ENCODE peak calls at places on chromosome 19, in five cellular contexts. One of them, this sample, is unnamed.

GRCh38 chr19:17720487-17720839 is 1.2 kb downstream of the MAP1S start:
- DNase-seq in heart right ventricle: no peak
- DNase-seq in tibial artery: no peak
- DNase-seq in right atrium auricular region: no peak
- DNase-seq in fibroblast of mammary gland: no peak
- DNase-seq in this sample: no peak

GRCh38 chr19:47531640-47532387 is 17.0 kb upstream of the NAPA start:
- DNase-seq in tibial artery: no peak
- DNase-seq in heart right ventricle: no peak
- DNase-seq in right atrium auricular region: no peak
- DNase-seq in fibroblast of mammary gland: no peak
- DNase-seq in this sample: peak

GRCh38 chr19:53467503-53468262 is at the start of gene ZNF813:
- DNase-seq in heart right ventricle: peak
- DNase-seq in tibial artery: peak
- DNase-seq in fibroblast of mammary gland: peak
- DNase-seq in right atrium auricular region: peak
- DNase-seq in this sample: peak

GRCh38 chr19:4505570-4506448 is 12.5 kb downstream of the PLIN4 start:
- DNase-seq in right atrium auricular region: no peak
- DNase-seq in tibial artery: no peak
- DNase-seq in fibroblast of mammary gland: no peak
- DNase-seq in heart right ventricle: no peak
- DNase-seq in this sample: no peak

GRCh38 chr19:4114181-4114580 is 9.7 kb downstream of the MAP2K2 start:
- DNase-seq in tibial artery: no peak
- DNase-seq in right atrium auricular region: no peak
- DNase-seq in fibroblast of mammary gland: no peak
- DNase-seq in heart right ventricle: no peak
- DNase-seq in this sample: no peak

GRCh38 chr19:49113762-49114629 is at the start of gene LIN7B:
- DNase-seq in fibroblast of mammary gland: peak
- DNase-seq in heart right ventricle: peak
- DNase-seq in right atrium auricular region: no peak
- DNase-seq in tibial artery: peak
- DNase-seq in this sample: peak

GRCh38 chr19:45809643-45810159 is 5.4 kb downstream of the RSPH6A start:
- DNase-seq in fibroblast of mammary gland: peak
- DNase-seq in right atrium auricular region: no peak
- DNase-seq in heart right ventricle: no peak
- DNase-seq in tibial artery: no peak
- DNase-seq in this sample: peak

GRCh38 chr19:18202759-18203407 is 959 bp downstream of the RAB3A start:
- DNase-seq in heart right ventricle: peak
- DNase-seq in fibroblast of mammary gland: peak
- DNase-seq in tibial artery: no peak
- DNase-seq in right atrium auricular region: no peak
- DNase-seq in this sample: no peak

GRCh38 chr19:19402656-19403372 is 2.7 kb upstream of the GATAD2A start:
- DNase-seq in right atrium auricular region: no peak
- DNase-seq in fibroblast of mammary gland: peak
- DNase-seq in heart right ventricle: no peak
- DNase-seq in tibial artery: no peak
- DNase-seq in this sample: peak

GRCh38 chr19:28634837-28635236 is 578.1 kb downstream of the UQCRFS1 start:
- DNase-seq in right atrium auricular region: no peak
- DNase-seq in heart right ventricle: no peak
- DNase-seq in fibroblast of mammary gland: no peak
- DNase-seq in tibial artery: no peak
- DNase-seq in this sample: no peak

GRCh38 chr19:28632357-28633076 is 580.4 kb downstream of the UQCRFS1 start:
- DNase-seq in right atrium auricular region: no peak
- DNase-seq in fibroblast of mammary gland: no peak
- DNase-seq in tibial artery: no peak
- DNase-seq in heart right ventricle: no peak
- DNase-seq in this sample: no peak

GRCh38 chr19:28631931-28632330 is 581.0 kb downstream of the UQCRFS1 start:
- DNase-seq in fibroblast of mammary gland: no peak
- DNase-seq in right atrium auricular region: no peak
- DNase-seq in heart right ventricle: no peak
- DNase-seq in tibial artery: no peak
- DNase-seq in this sample: no peak

GRCh38 chr19:28634031-28634328 is 579.0 kb downstream of the UQCRFS1 start:
- DNase-seq in heart right ventricle: no peak
- DNase-seq in right atrium auricular region: no peak
- DNase-seq in fibroblast of mammary gland: no peak
- DNase-seq in tibial artery: no peak
- DNase-seq in this sample: no peak

DNA sequence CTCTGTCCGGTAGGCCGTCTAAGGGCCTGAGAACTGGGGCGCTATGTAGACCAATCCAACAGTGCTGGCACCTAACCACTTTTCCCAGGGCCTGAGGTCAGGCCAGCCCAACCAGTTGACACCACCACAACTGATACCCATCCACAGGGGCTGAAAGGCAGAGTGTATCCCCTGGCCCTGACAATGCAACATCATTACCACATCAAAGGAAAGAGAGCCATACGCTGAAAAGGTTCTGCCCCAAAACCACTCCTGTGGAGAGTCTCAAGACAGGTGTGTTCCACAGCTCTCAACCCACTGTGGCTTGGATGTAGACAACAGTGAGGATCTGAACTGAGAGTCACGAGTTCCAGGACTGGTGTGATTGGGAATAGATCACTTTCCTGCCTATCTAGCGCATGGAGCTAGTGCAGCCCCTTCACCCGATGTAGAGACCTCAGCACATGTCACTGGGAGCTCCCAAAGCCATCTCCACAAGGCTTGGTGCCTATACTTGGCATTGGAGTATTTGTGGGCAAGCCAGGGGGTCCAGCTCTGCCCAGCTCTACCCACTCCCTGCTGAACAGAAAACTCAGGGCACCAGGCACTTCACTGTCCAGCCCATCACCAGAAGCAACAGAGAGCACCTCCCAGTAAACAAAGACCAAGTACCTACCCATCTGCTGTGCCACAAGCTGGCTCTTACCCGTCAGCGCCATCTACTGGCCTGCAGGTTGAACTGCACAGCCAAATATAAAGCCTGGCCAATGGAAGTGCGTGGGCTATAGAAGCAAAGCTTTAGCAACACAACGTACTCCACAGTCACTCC is 579.5 kb downstream of the UQCRFS1 start:
- DNase-seq in right atrium auricular region: no peak
- DNase-seq in tibial artery: no peak
- DNase-seq in heart right ventricle: no peak
- DNase-seq in fibroblast of mammary gland: peak
- DNase-seq in this sample: peak
- TF ChIP-seq CTCF in right atrium auricular region: peak
- TF ChIP-seq CTCF in tibial artery: no peak
- TF ChIP-seq CTCF in heart right ventricle: peak
- TF ChIP-seq CTCF in fibroblast of mammary gland: peak
- TF ChIP-seq CTCF in this sample: peak

DNA sequence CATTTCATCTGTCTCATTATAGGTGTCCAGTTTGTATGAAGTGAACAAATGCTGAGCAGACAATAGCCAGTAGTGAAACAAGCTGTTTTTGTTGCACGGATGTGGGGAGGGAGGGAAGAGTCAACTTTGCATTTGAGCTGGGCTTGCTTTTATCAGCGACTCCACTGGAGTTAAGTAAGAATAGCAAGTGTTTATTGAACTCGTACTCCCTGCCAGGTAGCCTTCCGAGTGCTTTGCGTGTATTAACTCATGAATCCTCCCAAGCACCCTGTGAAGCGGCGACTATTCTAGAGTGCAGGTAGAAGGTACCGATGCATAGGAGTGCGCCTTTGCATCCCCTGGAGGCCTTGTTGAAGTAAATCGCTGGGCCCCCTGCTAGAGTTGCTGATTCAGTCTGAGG is 4.7 kb upstream of the ZNF444 start:
- DNase-seq in tibial artery: no peak
- DNase-seq in heart right ventricle: no peak
- DNase-seq in fibroblast of mammary gland: no peak
- DNase-seq in right atrium auricular region: no peak
- DNase-seq in this sample: peak
- H3K4me3 ChIP-seq in tibial artery: no peak
- H3K4me3 ChIP-seq in heart right ventricle: no peak
- H3K4me3 ChIP-seq in fibroblast of mammary gland: no peak
- H3K4me3 ChIP-seq in right atrium auricular region: no peak
- H3K4me3 ChIP-seq in this sample: no peak

GRCh38 chr19:7337380-7338194 is 11.2 kb upstream of the ARHGEF18 start:
- DNase-seq in fibroblast of mammary gland: no peak
- DNase-seq in right atrium auricular region: no peak
- DNase-seq in tibial artery: peak
- DNase-seq in heart right ventricle: no peak
- DNase-seq in this sample: no peak
- TF ChIP-seq CTCF in fibroblast of mammary gland: no peak
- TF ChIP-seq CTCF in right atrium auricular region: no peak
- TF ChIP-seq CTCF in tibial artery: no peak
- TF ChIP-seq CTCF in heart right ventricle: no peak
- TF ChIP-seq CTCF in this sample: no peak

GRCh38 chr19:43561144-43561970 is 14.0 kb downstream of the XRCC1 start:
- DNase-seq in tibial artery: no peak
- DNase-seq in fibroblast of mammary gland: no peak
- DNase-seq in right atrium auricular region: no peak
- DNase-seq in heart right ventricle: no peak
- DNase-seq in this sample: no peak
- H3K4me3 ChIP-seq in tibial artery: no peak
- H3K4me3 ChIP-seq in fibroblast of mammary gland: no peak
- H3K4me3 ChIP-seq in right atrium auricular region: no peak
- H3K4me3 ChIP-seq in heart right ventricle: no peak
- H3K4me3 ChIP-seq in this sample: no peak

DNA sequence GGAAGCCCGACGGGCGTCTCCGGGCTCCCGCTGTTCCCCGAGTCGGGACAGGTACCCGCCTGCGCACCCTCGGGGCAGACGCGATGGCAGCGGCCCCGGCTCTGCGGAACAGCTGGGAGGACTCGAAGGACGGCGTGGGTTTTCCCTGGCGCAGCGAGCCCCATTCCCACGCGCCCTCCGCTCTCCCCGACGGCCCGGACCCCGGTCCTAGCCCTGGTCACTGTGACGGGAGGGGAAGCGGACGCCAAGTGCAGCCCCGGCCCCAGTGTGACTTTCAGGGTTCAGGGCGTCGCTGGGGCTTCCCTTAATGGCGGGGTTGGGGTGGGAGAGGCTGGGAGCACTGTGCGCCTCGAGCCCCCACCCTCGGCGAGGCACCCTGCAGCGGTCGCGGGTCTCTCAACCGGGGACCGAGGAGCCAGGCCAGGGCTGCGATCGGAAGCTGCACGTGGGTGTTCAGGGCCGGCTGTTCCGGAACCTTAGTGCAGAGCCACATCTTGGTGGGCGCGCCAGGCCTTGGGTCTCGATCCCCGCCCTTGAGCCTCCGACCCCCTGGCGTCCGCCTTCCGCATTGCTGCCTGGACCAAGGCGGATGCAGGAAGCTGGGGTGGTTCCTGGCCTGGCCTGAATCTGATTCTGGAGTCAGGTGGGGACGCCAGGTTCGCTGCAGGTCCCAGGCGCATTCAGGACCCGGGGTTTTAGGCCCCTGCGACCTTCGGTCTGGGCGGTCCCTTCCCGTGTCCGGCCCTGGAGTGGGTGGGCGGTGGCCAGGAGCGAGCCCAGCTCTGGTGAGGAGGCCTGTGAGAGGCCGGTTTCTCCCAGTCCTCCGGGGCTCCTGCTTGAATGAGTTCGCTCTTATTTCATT is 3.5 kb downstream of the LGALS7B start:
- DNase-seq in right atrium auricular region: peak
- DNase-seq in heart right ventricle: no peak
- DNase-seq in tibial artery: no peak
- DNase-seq in fibroblast of mammary gland: peak
- DNase-seq in this sample: peak
- TF ChIP-seq CTCF in right atrium auricular region: no peak
- TF ChIP-seq CTCF in heart right ventricle: peak
- TF ChIP-seq CTCF in tibial artery: no peak
- TF ChIP-seq CTCF in fibroblast of mammary gland: peak
- TF ChIP-seq CTCF in this sample: peak

GRCh38 chr19:9875796-9876195 is 40.7 kb downstream of the PIN1 start:
- DNase-seq in fibroblast of mammary gland: no peak
- DNase-seq in tibial artery: no peak
- DNase-seq in heart right ventricle: no peak
- DNase-seq in right atrium auricular region: no peak
- DNase-seq in this sample: no peak
- H3K4me3 ChIP-seq in fibroblast of mammary gland: no peak
- H3K4me3 ChIP-seq in tibial artery: no peak
- H3K4me3 ChIP-seq in heart right ventricle: no peak
- H3K4me3 ChIP-seq in right atrium auricular region: no peak
- H3K4me3 ChIP-seq in this sample: no peak

GRCh38 chr19:35216833-35217707 is 11.5 kb downstream of the FAM187B start:
- DNase-seq in right atrium auricular region: no peak
- DNase-seq in fibroblast of mammary gland: no peak
- DNase-seq in heart right ventricle: peak
- DNase-seq in tibial artery: peak
- DNase-seq in this sample: no peak
- TF ChIP-seq CTCF in right atrium auricular region: no peak
- TF ChIP-seq CTCF in fibroblast of mammary gland: no peak
- TF ChIP-seq CTCF in heart right ventricle: no peak
- TF ChIP-seq CTCF in tibial artery: no peak
- TF ChIP-seq CTCF in this sample: no peak

GRCh38 chr19:57815247-57816075 is 748 bp upstream of the ZNF552 start:
- DNase-seq in fibroblast of mammary gland: no peak
- DNase-seq in tibial artery: no peak
- DNase-seq in heart right ventricle: no peak
- DNase-seq in right atrium auricular region: no peak
- DNase-seq in this sample: no peak
- H3K4me3 ChIP-seq in fibroblast of mammary gland: no peak
- H3K4me3 ChIP-seq in tibial artery: peak
- H3K4me3 ChIP-seq in heart right ventricle: no peak
- H3K4me3 ChIP-seq in right atrium auricular region: peak
- H3K4me3 ChIP-seq in this sample: peak

This sample was measured in choroid plexus epithelial cell.